ENCODE peak calls at places on chromosome 5, in eight cellular contexts. One of them, this sample, is unnamed.

GRCh38 chr5:176415240-176416122 is 858 bp downstream of the CLTB start:
- DNase-seq in AG04449: no peak
- DNase-seq in GM10248: peak
- DNase-seq in stimulated activated naive CD8-positive, alpha-beta T cell treated with anti-CD3 and anti-CD28 coated beads, Interleukin-15, Interleukin-2, amounts not matched to agents 100 U/mL and 50 U/mL, for 24 hours: no peak
- DNase-seq in WTC11: peak
- DNase-seq in HuH-7.5: peak
- DNase-seq in CD4-positive, alpha-beta memory T cell: no peak
- DNase-seq in mammary epithelial cell: peak
- DNase-seq in this sample: peak

GRCh38 chr5:137328418-137328937 is 170.6 kb downstream of the SPOCK1 start:
- DNase-seq in HuH-7.5: no peak
- DNase-seq in WTC11: no peak
- DNase-seq in mammary epithelial cell: no peak
- DNase-seq in stimulated activated naive CD8-positive, alpha-beta T cell treated with anti-CD3 and anti-CD28 coated beads, Interleukin-15, Interleukin-2, amounts not matched to agents 100 U/mL and 50 U/mL, for 24 hours: no peak
- DNase-seq in CD4-positive, alpha-beta memory T cell: no peak
- DNase-seq in GM10248: no peak
- DNase-seq in AG04449: no peak
- DNase-seq in this sample: no peak

GRCh38 chr5:133993152-133993548 is 11.6 kb downstream of the VDAC1 start:
- DNase-seq in stimulated activated naive CD8-positive, alpha-beta T cell treated with anti-CD3 and anti-CD28 coated beads, Interleukin-15, Interleukin-2, amounts not matched to agents 100 U/mL and 50 U/mL, for 24 hours: no peak
- DNase-seq in GM10248: no peak
- DNase-seq in HuH-7.5: no peak
- DNase-seq in mammary epithelial cell: peak
- DNase-seq in AG04449: no peak
- DNase-seq in CD4-positive, alpha-beta memory T cell: no peak
- DNase-seq in WTC11: no peak
- DNase-seq in this sample: no peak

GRCh38 chr5:62720036-62720441 is 141.4 kb downstream of the LRRC70 start:
- DNase-seq in CD4-positive, alpha-beta memory T cell: no peak
- DNase-seq in AG04449: no peak
- DNase-seq in mammary epithelial cell: peak
- DNase-seq in WTC11: peak
- DNase-seq in HuH-7.5: peak
- DNase-seq in GM10248: peak
- DNase-seq in stimulated activated naive CD8-positive, alpha-beta T cell treated with anti-CD3 and anti-CD28 coated beads, Interleukin-15, Interleukin-2, amounts not matched to agents 100 U/mL and 50 U/mL, for 24 hours: peak
- DNase-seq in this sample: peak

GRCh38 chr5:80453372-80453771 is 34.5 kb upstream of the FAM151B start:
- DNase-seq in CD4-positive, alpha-beta memory T cell: no peak
- DNase-seq in AG04449: no peak
- DNase-seq in HuH-7.5: no peak
- DNase-seq in WTC11: no peak
- DNase-seq in stimulated activated naive CD8-positive, alpha-beta T cell treated with anti-CD3 and anti-CD28 coated beads, Interleukin-15, Interleukin-2, amounts not matched to agents 100 U/mL and 50 U/mL, for 24 hours: no peak
- DNase-seq in mammary epithelial cell: no peak
- DNase-seq in GM10248: no peak
- DNase-seq in this sample: no peak

GRCh38 chr5:171424726-171425125 is 5.3 kb downstream of the FGF18 start:
- DNase-seq in GM10248: no peak
- DNase-seq in HuH-7.5: no peak
- DNase-seq in CD4-positive, alpha-beta memory T cell: no peak
- DNase-seq in AG04449: no peak
- DNase-seq in mammary epithelial cell: no peak
- DNase-seq in stimulated activated naive CD8-positive, alpha-beta T cell treated with anti-CD3 and anti-CD28 coated beads, Interleukin-15, Interleukin-2, amounts not matched to agents 100 U/mL and 50 U/mL, for 24 hours: no peak
- DNase-seq in WTC11: no peak
- DNase-seq in this sample: peak

GRCh38 chr5:172733974-172734346 is 37.0 kb downstream of the DUSP1 start:
- DNase-seq in HuH-7.5: no peak
- DNase-seq in AG04449: no peak
- DNase-seq in mammary epithelial cell: no peak
- DNase-seq in stimulated activated naive CD8-positive, alpha-beta T cell treated with anti-CD3 and anti-CD28 coated beads, Interleukin-15, Interleukin-2, amounts not matched to agents 100 U/mL and 50 U/mL, for 24 hours: no peak
- DNase-seq in WTC11: no peak
- DNase-seq in CD4-positive, alpha-beta memory T cell: no peak
- DNase-seq in GM10248: no peak
- DNase-seq in this sample: no peak

GRCh38 chr5:41524174-41524573 is 13.8 kb upstream of the PLCXD3 start:
- DNase-seq in HuH-7.5: no peak
- DNase-seq in stimulated activated naive CD8-positive, alpha-beta T cell treated with anti-CD3 and anti-CD28 coated beads, Interleukin-15, Interleukin-2, amounts not matched to agents 100 U/mL and 50 U/mL, for 24 hours: no peak
- DNase-seq in mammary epithelial cell: no peak
- DNase-seq in GM10248: peak
- DNase-seq in WTC11: peak
- DNase-seq in CD4-positive, alpha-beta memory T cell: no peak
- DNase-seq in AG04449: no peak
- DNase-seq in this sample: peak

GRCh38 chr5:140075371-140075770 is 32.3 kb upstream of the NRG2 start:
- DNase-seq in AG04449: no peak
- DNase-seq in stimulated activated naive CD8-positive, alpha-beta T cell treated with anti-CD3 and anti-CD28 coated beads, Interleukin-15, Interleukin-2, amounts not matched to agents 100 U/mL and 50 U/mL, for 24 hours: no peak
- DNase-seq in CD4-positive, alpha-beta memory T cell: no peak
- DNase-seq in GM10248: no peak
- DNase-seq in WTC11: no peak
- DNase-seq in HuH-7.5: no peak
- DNase-seq in mammary epithelial cell: no peak
- DNase-seq in this sample: no peak

GRCh38 chr5:14591548-14591947 is 10.0 kb downstream of the OTULINL start:
- DNase-seq in GM10248: no peak
- DNase-seq in WTC11: no peak
- DNase-seq in CD4-positive, alpha-beta memory T cell: no peak
- DNase-seq in AG04449: no peak
- DNase-seq in mammary epithelial cell: no peak
- DNase-seq in HuH-7.5: peak
- DNase-seq in stimulated activated naive CD8-positive, alpha-beta T cell treated with anti-CD3 and anti-CD28 coated beads, Interleukin-15, Interleukin-2, amounts not matched to agents 100 U/mL and 50 U/mL, for 24 hours: no peak
- DNase-seq in this sample: no peak

GRCh38 chr5:77076961-77077820 is 9.9 kb downstream of the ZBED3 start:
- DNase-seq in stimulated activated naive CD8-positive, alpha-beta T cell treated with anti-CD3 and anti-CD28 coated beads, Interleukin-15, Interleukin-2, amounts not matched to agents 100 U/mL and 50 U/mL, for 24 hours: peak
- DNase-seq in GM10248: peak
- DNase-seq in HuH-7.5: no peak
- DNase-seq in CD4-positive, alpha-beta memory T cell: peak
- DNase-seq in WTC11: peak
- DNase-seq in AG04449: no peak
- DNase-seq in mammary epithelial cell: peak
- DNase-seq in this sample: peak

GRCh38 chr5:53151713-53152458 is 42.3 kb upstream of the MOCS2 start:
- DNase-seq in GM10248: no peak
- DNase-seq in AG04449: peak
- DNase-seq in mammary epithelial cell: peak
- DNase-seq in stimulated activated naive CD8-positive, alpha-beta T cell treated with anti-CD3 and anti-CD28 coated beads, Interleukin-15, Interleukin-2, amounts not matched to agents 100 U/mL and 50 U/mL, for 24 hours: no peak
- DNase-seq in CD4-positive, alpha-beta memory T cell: no peak
- DNase-seq in HuH-7.5: no peak
- DNase-seq in WTC11: no peak
- DNase-seq in this sample: no peak

GRCh38 chr5:138354387-138354786 is 1.9 kb downstream of the KDM3B start:
- DNase-seq in HuH-7.5: no peak
- DNase-seq in mammary epithelial cell: no peak
- DNase-seq in AG04449: no peak
- DNase-seq in GM10248: no peak
- DNase-seq in WTC11: no peak
- DNase-seq in stimulated activated naive CD8-positive, alpha-beta T cell treated with anti-CD3 and anti-CD28 coated beads, Interleukin-15, Interleukin-2, amounts not matched to agents 100 U/mL and 50 U/mL, for 24 hours: no peak
- DNase-seq in CD4-positive, alpha-beta memory T cell: no peak
- DNase-seq in this sample: peak

GRCh38 chr5:24141046-24141445 is 503.7 kb downstream of the CDH10 start:
- DNase-seq in HuH-7.5: no peak
- DNase-seq in CD4-positive, alpha-beta memory T cell: no peak
- DNase-seq in AG04449: no peak
- DNase-seq in WTC11: no peak
- DNase-seq in mammary epithelial cell: no peak
- DNase-seq in GM10248: no peak
- DNase-seq in stimulated activated naive CD8-positive, alpha-beta T cell treated with anti-CD3 and anti-CD28 coated beads, Interleukin-15, Interleukin-2, amounts not matched to agents 100 U/mL and 50 U/mL, for 24 hours: no peak
- DNase-seq in this sample: no peak

GRCh38 chr5:136016945-136017530 is 11.8 kb upstream of the TGFBI start:
- DNase-seq in AG04449: no peak
- DNase-seq in HuH-7.5: no peak
- DNase-seq in CD4-positive, alpha-beta memory T cell: no peak
- DNase-seq in mammary epithelial cell: peak
- DNase-seq in WTC11: no peak
- DNase-seq in GM10248: no peak
- DNase-seq in stimulated activated naive CD8-positive, alpha-beta T cell treated with anti-CD3 and anti-CD28 coated beads, Interleukin-15, Interleukin-2, amounts not matched to agents 100 U/mL and 50 U/mL, for 24 hours: peak
- DNase-seq in this sample: no peak

GRCh38 chr5:1130218-1130946 is 18.5 kb upstream of the SLC12A7 start:
- DNase-seq in AG04449: no peak
- DNase-seq in stimulated activated naive CD8-positive, alpha-beta T cell treated with anti-CD3 and anti-CD28 coated beads, Interleukin-15, Interleukin-2, amounts not matched to agents 100 U/mL and 50 U/mL, for 24 hours: no peak
- DNase-seq in mammary epithelial cell: no peak
- DNase-seq in HuH-7.5: no peak
- DNase-seq in GM10248: no peak
- DNase-seq in WTC11: peak
- DNase-seq in CD4-positive, alpha-beta memory T cell: no peak
- DNase-seq in this sample: no peak

GRCh38 chr5:5159282-5160108 is 19.4 kb downstream of the ADAMTS16 start:
- DNase-seq in AG04449: no peak
- DNase-seq in CD4-positive, alpha-beta memory T cell: no peak
- DNase-seq in HuH-7.5: no peak
- DNase-seq in WTC11: no peak
- DNase-seq in GM10248: no peak
- DNase-seq in mammary epithelial cell: no peak
- DNase-seq in stimulated activated naive CD8-positive, alpha-beta T cell treated with anti-CD3 and anti-CD28 coated beads, Interleukin-15, Interleukin-2, amounts not matched to agents 100 U/mL and 50 U/mL, for 24 hours: no peak
- DNase-seq in this sample: no peak

GRCh38 chr5:6454628-6455053 is 6.0 kb downstream of the UBE2QL1 start:
- DNase-seq in WTC11: no peak
- DNase-seq in CD4-positive, alpha-beta memory T cell: no peak
- DNase-seq in stimulated activated naive CD8-positive, alpha-beta T cell treated with anti-CD3 and anti-CD28 coated beads, Interleukin-15, Interleukin-2, amounts not matched to agents 100 U/mL and 50 U/mL, for 24 hours: no peak
- DNase-seq in GM10248: no peak
- DNase-seq in HuH-7.5: no peak
- DNase-seq in mammary epithelial cell: no peak
- DNase-seq in AG04449: no peak
- DNase-seq in this sample: no peak

GRCh38 chr5:956941-957729 is 51.5 kb upstream of the NKD2 start:
- DNase-seq in HuH-7.5: no peak
- DNase-seq in AG04449: peak
- DNase-seq in WTC11: peak
- DNase-seq in GM10248: peak
- DNase-seq in CD4-positive, alpha-beta memory T cell: peak
- DNase-seq in stimulated activated naive CD8-positive, alpha-beta T cell treated with anti-CD3 and anti-CD28 coated beads, Interleukin-15, Interleukin-2, amounts not matched to agents 100 U/mL and 50 U/mL, for 24 hours: peak
- DNase-seq in mammary epithelial cell: peak
- DNase-seq in this sample: peak

GRCh38 chr5:102090770-102091169 is 205.3 kb downstream of the SLCO4C1 start:
- DNase-seq in AG04449: no peak
- DNase-seq in WTC11: peak
- DNase-seq in CD4-positive, alpha-beta memory T cell: no peak
- DNase-seq in mammary epithelial cell: no peak
- DNase-seq in stimulated activated naive CD8-positive, alpha-beta T cell treated with anti-CD3 and anti-CD28 coated beads, Interleukin-15, Interleukin-2, amounts not matched to agents 100 U/mL and 50 U/mL, for 24 hours: no peak
- DNase-seq in GM10248: peak
- DNase-seq in HuH-7.5: peak
- DNase-seq in this sample: peak

GRCh38 chr5:10745133-10745532 is 15.9 kb downstream of the DAP start:
- DNase-seq in WTC11: no peak
- DNase-seq in GM10248: no peak
- DNase-seq in mammary epithelial cell: no peak
- DNase-seq in stimulated activated naive CD8-positive, alpha-beta T cell treated with anti-CD3 and anti-CD28 coated beads, Interleukin-15, Interleukin-2, amounts not matched to agents 100 U/mL and 50 U/mL, for 24 hours: no peak
- DNase-seq in AG04449: no peak
- DNase-seq in HuH-7.5: no peak
- DNase-seq in CD4-positive, alpha-beta memory T cell: no peak
- DNase-seq in this sample: no peak

GRCh38 chr5:167947312-167947711 is 344.1 kb upstream of the WWC1 start:
- DNase-seq in HuH-7.5: no peak
- DNase-seq in WTC11: no peak
- DNase-seq in GM10248: no peak
- DNase-seq in mammary epithelial cell: no peak
- DNase-seq in AG04449: no peak
- DNase-seq in CD4-positive, alpha-beta memory T cell: no peak
- DNase-seq in stimulated activated naive CD8-positive, alpha-beta T cell treated with anti-CD3 and anti-CD28 coated beads, Interleukin-15, Interleukin-2, amounts not matched to agents 100 U/mL and 50 U/mL, for 24 hours: no peak
- DNase-seq in this sample: no peak

GRCh38 chr5:56814963-56815656 is at the start of gene MAP3K1:
- DNase-seq in mammary epithelial cell: peak
- DNase-seq in AG04449: no peak
- DNase-seq in CD4-positive, alpha-beta memory T cell: peak
- DNase-seq in stimulated activated naive CD8-positive, alpha-beta T cell treated with anti-CD3 and anti-CD28 coated beads, Interleukin-15, Interleukin-2, amounts not matched to agents 100 U/mL and 50 U/mL, for 24 hours: peak
- DNase-seq in HuH-7.5: peak
- DNase-seq in WTC11: peak
- DNase-seq in GM10248: peak
- DNase-seq in this sample: peak

GRCh38 chr5:14429614-14430013 is 152.0 kb upstream of the OTULINL start:
- DNase-seq in CD4-positive, alpha-beta memory T cell: no peak
- DNase-seq in stimulated activated naive CD8-positive, alpha-beta T cell treated with anti-CD3 and anti-CD28 coated beads, Interleukin-15, Interleukin-2, amounts not matched to agents 100 U/mL and 50 U/mL, for 24 hours: no peak
- DNase-seq in AG04449: no peak
- DNase-seq in mammary epithelial cell: no peak
- DNase-seq in HuH-7.5: no peak
- DNase-seq in WTC11: no peak
- DNase-seq in GM10248: no peak
- DNase-seq in this sample: no peak

GRCh38 chr5:96590796-96591195 is 71.4 kb upstream of the CAST start:
- DNase-seq in WTC11: no peak
- DNase-seq in stimulated activated naive CD8-positive, alpha-beta T cell treated with anti-CD3 and anti-CD28 coated beads, Interleukin-15, Interleukin-2, amounts not matched to agents 100 U/mL and 50 U/mL, for 24 hours: no peak
- DNase-seq in mammary epithelial cell: no peak
- DNase-seq in AG04449: no peak
- DNase-seq in CD4-positive, alpha-beta memory T cell: no peak
- DNase-seq in GM10248: no peak
- DNase-seq in HuH-7.5: no peak
- DNase-seq in this sample: no peak

GRCh38 chr5:135135530-135136201 is 101.6 kb upstream of the PITX1 start:
- DNase-seq in mammary epithelial cell: peak
- DNase-seq in WTC11: no peak
- DNase-seq in GM10248: no peak
- DNase-seq in CD4-positive, alpha-beta memory T cell: no peak
- DNase-seq in AG04449: no peak
- DNase-seq in HuH-7.5: no peak
- DNase-seq in stimulated activated naive CD8-positive, alpha-beta T cell treated with anti-CD3 and anti-CD28 coated beads, Interleukin-15, Interleukin-2, amounts not matched to agents 100 U/mL and 50 U/mL, for 24 hours: no peak
- DNase-seq in this sample: no peak

GRCh38 chr5:88675758-88676636 is 207.0 kb downstream of the MEF2C start:
- DNase-seq in stimulated activated naive CD8-positive, alpha-beta T cell treated with anti-CD3 and anti-CD28 coated beads, Interleukin-15, Interleukin-2, amounts not matched to agents 100 U/mL and 50 U/mL, for 24 hours: peak
- DNase-seq in GM10248: no peak
- DNase-seq in WTC11: peak
- DNase-seq in AG04449: no peak
- DNase-seq in HuH-7.5: no peak
- DNase-seq in CD4-positive, alpha-beta memory T cell: no peak
- DNase-seq in mammary epithelial cell: no peak
- DNase-seq in this sample: peak

GRCh38 chr5:1820926-1821325 is 19.7 kb downstream of the NDUFS6 start:
- DNase-seq in stimulated activated naive CD8-positive, alpha-beta T cell treated with anti-CD3 and anti-CD28 coated beads, Interleukin-15, Interleukin-2, amounts not matched to agents 100 U/mL and 50 U/mL, for 24 hours: no peak
- DNase-seq in CD4-positive, alpha-beta memory T cell: no peak
- DNase-seq in WTC11: no peak
- DNase-seq in AG04449: no peak
- DNase-seq in mammary epithelial cell: no peak
- DNase-seq in GM10248: no peak
- DNase-seq in HuH-7.5: no peak
- DNase-seq in this sample: no peak

GRCh38 chr5:6377582-6378127 is 692 bp downstream of the MED10 start:
- DNase-seq in WTC11: no peak
- DNase-seq in mammary epithelial cell: peak
- DNase-seq in HuH-7.5: no peak
- DNase-seq in AG04449: no peak
- DNase-seq in stimulated activated naive CD8-positive, alpha-beta T cell treated with anti-CD3 and anti-CD28 coated beads, Interleukin-15, Interleukin-2, amounts not matched to agents 100 U/mL and 50 U/mL, for 24 hours: no peak
- DNase-seq in GM10248: no peak
- DNase-seq in CD4-positive, alpha-beta memory T cell: peak
- DNase-seq in this sample: peak

GRCh38 chr5:123132330-123132729 is 43.3 kb downstream of the PRDM6 start:
- DNase-seq in AG04449: no peak
- DNase-seq in WTC11: no peak
- DNase-seq in GM10248: no peak
- DNase-seq in stimulated activated naive CD8-positive, alpha-beta T cell treated with anti-CD3 and anti-CD28 coated beads, Interleukin-15, Interleukin-2, amounts not matched to agents 100 U/mL and 50 U/mL, for 24 hours: no peak
- DNase-seq in CD4-positive, alpha-beta memory T cell: no peak
- DNase-seq in HuH-7.5: no peak
- DNase-seq in mammary epithelial cell: no peak
- DNase-seq in this sample: no peak

GRCh38 chr5:160398806-160399205 is 1.0 kb downstream of the FAM200C start:
- DNase-seq in GM10248: no peak
- DNase-seq in stimulated activated naive CD8-positive, alpha-beta T cell treated with anti-CD3 and anti-CD28 coated beads, Interleukin-15, Interleukin-2, amounts not matched to agents 100 U/mL and 50 U/mL, for 24 hours: no peak
- DNase-seq in WTC11: no peak
- DNase-seq in mammary epithelial cell: no peak
- DNase-seq in AG04449: no peak
- DNase-seq in HuH-7.5: no peak
- DNase-seq in CD4-positive, alpha-beta memory T cell: no peak
- DNase-seq in this sample: no peak

GRCh38 chr5:116626272-116626723 is 51.7 kb upstream of the SEMA6A start:
- DNase-seq in GM10248: no peak
- DNase-seq in AG04449: no peak
- DNase-seq in mammary epithelial cell: peak
- DNase-seq in HuH-7.5: no peak
- DNase-seq in WTC11: no peak
- DNase-seq in CD4-positive, alpha-beta memory T cell: no peak
- DNase-seq in stimulated activated naive CD8-positive, alpha-beta T cell treated with anti-CD3 and anti-CD28 coated beads, Interleukin-15, Interleukin-2, amounts not matched to agents 100 U/mL and 50 U/mL, for 24 hours: no peak
- DNase-seq in this sample: peak

GRCh38 chr5:150434502-150434901 is 15.0 kb downstream of the RPS14 start:
- DNase-seq in AG04449: peak
- DNase-seq in HuH-7.5: no peak
- DNase-seq in mammary epithelial cell: peak
- DNase-seq in GM10248: no peak
- DNase-seq in stimulated activated naive CD8-positive, alpha-beta T cell treated with anti-CD3 and anti-CD28 coated beads, Interleukin-15, Interleukin-2, amounts not matched to agents 100 U/mL and 50 U/mL, for 24 hours: no peak
- DNase-seq in WTC11: no peak
- DNase-seq in CD4-positive, alpha-beta memory T cell: no peak
- DNase-seq in this sample: peak

GRCh38 chr5:38853753-38854470 is 8.1 kb downstream of the OSMR start:
- DNase-seq in GM10248: no peak
- DNase-seq in WTC11: no peak
- DNase-seq in mammary epithelial cell: peak
- DNase-seq in AG04449: peak
- DNase-seq in HuH-7.5: no peak
- DNase-seq in stimulated activated naive CD8-positive, alpha-beta T cell treated with anti-CD3 and anti-CD28 coated beads, Interleukin-15, Interleukin-2, amounts not matched to agents 100 U/mL and 50 U/mL, for 24 hours: no peak
- DNase-seq in CD4-positive, alpha-beta memory T cell: no peak
- DNase-seq in this sample: no peak